ENCODE peak calls at places on chromosomes 2 and 18, in ten cellular contexts. L is activated effector memory CD4-positive, alpha-beta T cell treated with Interleukin-2 at 50 U/mL for 16 hours; I is CD4-positive, CD25-positive, alpha-beta regulatory T cell; D is dermis microvascular lymphatic vessel endothelial cell; J is stomach; Y is KG1; T is NCI-H524 treated with DMSO at 0.1 percent for 48 hours; A is amygdala; W is stimulated activated CD4-positive, alpha-beta T cell treated with anti-CD3 and anti-CD28 coated beads, Interleukin-15, amount 100 ng/mL, for 48 hours; K is C1 segment of cervical spinal cord. Q is an unnamed sample.

GRCh38 chr2:109137616-109138015 is 8.6 kb downstream of the SH3RF3 start:
- DNase-seq in L (no peak), I (no peak), D (no peak), J (no peak), Y (no peak), T (peak), A (no peak), W (no peak), K (no peak), Q (no peak)

GRCh38 chr2:46270384-46270783 is 26.8 kb upstream of the EPAS1 start:
- DNase-seq in L (no peak), I (no peak), D (no peak), J (no peak), Y (no peak), T (no peak), A (no peak), W (no peak), K (no peak), Q (no peak)

GRCh38 chr2:3784731-3785130 is 81.4 kb downstream of the DCDC2C start:
- DNase-seq in L (no peak), I (no peak), D (no peak), J (no peak), Y (no peak), T (no peak), A (no peak), W (no peak), K (no peak), Q (no peak)

GRCh38 chr2:62038980-62039771 is 133.7 kb downstream of the COMMD1 start:
- DNase-seq in L (no peak), I (no peak), D (no peak), J (no peak), Y (peak), T (no peak), A (no peak), W (no peak), K (peak), Q (no peak)

GRCh38 chr2:239177325-239177724 is 223.5 kb downstream of the HDAC4 start:
- DNase-seq in L (no peak), I (no peak), D (no peak), J (no peak), Y (no peak), T (no peak), A (no peak), W (no peak), K (no peak), Q (peak)

GRCh38 chr2:150997702-150998480 is 263.8 kb downstream of the RBM43 start:
- DNase-seq in L (no peak), I (no peak), D (peak), J (no peak), Y (no peak), T (no peak), A (no peak), W (no peak), K (no peak), Q (no peak)

GRCh38 chr2:216932806-216933579 is 73.1 kb upstream of the TNP1 start:
- DNase-seq in L (no peak), I (no peak), D (no peak), J (no peak), Y (no peak), T (no peak), A (no peak), W (no peak), K (no peak), Q (no peak)

GRCh38 chr18:13482641-13482945 is 243.8 kb downstream of the FAM210A start:
- DNase-seq in L (no peak), I (no peak), D (no peak), J (no peak), Y (no peak), T (no peak), A (no peak), W (no peak), K (no peak), Q (no peak)

GRCh38 chr2:237677951-237678481 is 50.6 kb downstream of the LRRFIP1 start:
- DNase-seq in L (no peak), I (no peak), D (no peak), J (no peak), Y (peak), T (no peak), A (no peak), W (no peak), K (no peak), Q (no peak)